ENCODE peak calls at places on chromosomes 12 and 14, in four cellular contexts. One of them, this sample, is unnamed.

GRCh38 chr14:24813089-24813815 is 179.3 kb upstream of the GZMB start:
- DNase-seq in vagina: no peak
- DNase-seq in astrocyte of the cerebellum: no peak
- DNase-seq in nephron progenitor cell: no peak
- DNase-seq in this sample: no peak

GRCh38 chr14:61470261-61470953 is 149.0 kb downstream of the PRKCH start:
- DNase-seq in vagina: peak
- DNase-seq in astrocyte of the cerebellum: peak
- DNase-seq in nephron progenitor cell: peak
- DNase-seq in this sample: peak

GRCh38 chr12:538731-539539 is 79.2 kb downstream of the B4GALNT3 start:
- DNase-seq in vagina: no peak
- DNase-seq in astrocyte of the cerebellum: peak
- DNase-seq in nephron progenitor cell: no peak
- DNase-seq in this sample: no peak

GRCh38 chr14:43031598-43031997 is 1424.9 kb downstream of the LRFN5 start:
- DNase-seq in vagina: no peak
- DNase-seq in astrocyte of the cerebellum: no peak
- DNase-seq in nephron progenitor cell: no peak
- DNase-seq in this sample: no peak

GRCh38 chr14:98173291-98173690 is 1098.7 kb downstream of the BCL11B start:
- DNase-seq in vagina: no peak
- DNase-seq in astrocyte of the cerebellum: no peak
- DNase-seq in nephron progenitor cell: no peak
- DNase-seq in this sample: no peak

GRCh38 chr12:109358154-109358869 is 10.6 kb downstream of the MYO1H start:
- DNase-seq in vagina: no peak
- DNase-seq in astrocyte of the cerebellum: no peak
- DNase-seq in nephron progenitor cell: no peak
- DNase-seq in this sample: no peak

GRCh38 chr14:32205984-32206383 is 2.9 kb upstream of the RNU6-8 start:
- DNase-seq in vagina: no peak
- DNase-seq in astrocyte of the cerebellum: no peak
- DNase-seq in nephron progenitor cell: no peak
- DNase-seq in this sample: no peak

GRCh38 chr12:128914908-128915563 is 61.8 kb downstream of the GLT1D1 start:
- DNase-seq in vagina: no peak
- DNase-seq in astrocyte of the cerebellum: no peak
- DNase-seq in nephron progenitor cell: no peak
- DNase-seq in this sample: no peak

GRCh38 chr14:49623941-49624806 is 3.6 kb downstream of the MGAT2 start:
- DNase-seq in vagina: no peak
- DNase-seq in astrocyte of the cerebellum: no peak
- DNase-seq in nephron progenitor cell: no peak
- DNase-seq in this sample: no peak

GRCh38 chr12:4849946-4850345 is 59.8 kb upstream of the KCNA1 start:
- DNase-seq in vagina: no peak
- DNase-seq in astrocyte of the cerebellum: no peak
- DNase-seq in nephron progenitor cell: no peak
- DNase-seq in this sample: no peak

GRCh38 chr14:22497671-22498093 is 91.3 kb downstream of the DAD1 start:
- DNase-seq in vagina: no peak
- DNase-seq in astrocyte of the cerebellum: no peak
- DNase-seq in nephron progenitor cell: no peak
- DNase-seq in this sample: no peak
- TF ChIP-seq CTCF in vagina: no peak
- TF ChIP-seq CTCF in astrocyte of the cerebellum: no peak
- TF ChIP-seq CTCF in nephron progenitor cell: no peak
- TF ChIP-seq CTCF in this sample: no peak

GRCh38 chr14:74622257-74622656 is 10.2 kb upstream of the LTBP2 start:
- DNase-seq in vagina: no peak
- DNase-seq in astrocyte of the cerebellum: no peak
- DNase-seq in nephron progenitor cell: no peak
- DNase-seq in this sample: no peak

GRCh38 chr14:74619672-74620131 is 7.7 kb upstream of the LTBP2 start:
- DNase-seq in vagina: peak
- DNase-seq in astrocyte of the cerebellum: peak
- DNase-seq in nephron progenitor cell: no peak
- DNase-seq in this sample: peak

GRCh38 chr14:74620923-74621322 is 8.9 kb upstream of the LTBP2 start:
- DNase-seq in vagina: no peak
- DNase-seq in astrocyte of the cerebellum: no peak
- DNase-seq in nephron progenitor cell: no peak
- DNase-seq in this sample: no peak

GRCh38 chr14:74620497-74620921 is 8.5 kb upstream of the LTBP2 start:
- DNase-seq in vagina: no peak
- DNase-seq in astrocyte of the cerebellum: peak
- DNase-seq in nephron progenitor cell: no peak
- DNase-seq in this sample: peak

GRCh38 chr14:74621556-74621955 is 9.5 kb upstream of the LTBP2 start:
- DNase-seq in vagina: no peak
- DNase-seq in astrocyte of the cerebellum: no peak
- DNase-seq in nephron progenitor cell: no peak
- DNase-seq in this sample: no peak
- TF ChIP-seq CTCF in vagina: no peak
- TF ChIP-seq CTCF in astrocyte of the cerebellum: no peak
- TF ChIP-seq CTCF in nephron progenitor cell: no peak
- TF ChIP-seq CTCF in this sample: no peak

GRCh38 chr12:32108829-32109228 is 2.2 kb downstream of the BICD1 start:
- DNase-seq in vagina: no peak
- DNase-seq in astrocyte of the cerebellum: no peak
- DNase-seq in nephron progenitor cell: no peak
- DNase-seq in this sample: no peak

GRCh38 chr12:32104572-32105355 is 1.9 kb upstream of the BICD1 start:
- DNase-seq in vagina: no peak
- DNase-seq in astrocyte of the cerebellum: no peak
- DNase-seq in nephron progenitor cell: no peak
- DNase-seq in this sample: no peak

GRCh38 chr12:32107376-32108267 is 975 bp downstream of the BICD1 start:
- DNase-seq in vagina: no peak
- DNase-seq in astrocyte of the cerebellum: no peak
- DNase-seq in nephron progenitor cell: peak
- DNase-seq in this sample: no peak

GRCh38 chr12:32106153-32106516 is 512 bp upstream of the BICD1 start:
- DNase-seq in vagina: no peak
- DNase-seq in astrocyte of the cerebellum: no peak
- DNase-seq in nephron progenitor cell: no peak
- DNase-seq in this sample: no peak

DNA sequence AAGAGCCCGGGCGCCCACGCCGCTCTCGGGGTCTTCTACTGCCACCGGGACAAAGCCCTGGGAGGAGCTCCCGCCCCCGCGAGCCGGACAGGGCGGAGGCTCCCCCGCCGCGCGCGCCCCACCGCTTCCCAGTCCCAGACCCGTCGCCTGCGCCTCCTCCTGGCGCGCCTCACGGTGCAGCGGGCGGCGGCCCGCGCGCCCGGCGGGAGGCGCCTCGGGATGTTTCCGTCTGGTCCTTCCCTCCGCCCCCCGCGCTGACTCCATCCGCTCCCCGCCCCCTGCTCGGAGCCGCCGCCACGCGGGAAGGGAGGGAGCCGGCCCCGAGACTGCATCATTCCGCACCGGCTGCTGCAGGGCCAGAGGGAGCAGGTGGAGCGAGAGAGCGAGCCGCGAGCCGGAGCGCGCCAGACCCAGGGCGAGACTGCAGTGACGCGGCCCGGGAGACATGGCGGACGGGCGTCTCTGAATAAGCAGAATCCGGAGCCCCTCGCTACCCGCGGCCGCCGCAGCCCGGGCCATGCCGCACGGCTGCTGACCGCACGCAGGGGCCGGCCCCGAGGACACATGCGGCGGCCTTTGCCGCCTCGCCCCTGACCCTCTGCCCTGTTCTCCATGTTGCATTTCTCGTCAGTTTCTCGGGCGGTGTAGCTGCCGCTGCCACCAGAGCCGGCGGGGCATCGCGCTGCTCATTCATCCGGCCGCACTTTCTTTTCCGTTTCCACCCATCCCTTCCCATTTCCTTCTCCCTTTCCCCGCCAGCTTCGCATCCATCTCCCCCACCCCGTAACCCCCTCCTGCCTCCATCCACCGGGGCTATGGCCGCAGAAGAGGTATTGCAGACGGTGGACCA is at the start of gene BICD1:
- DNase-seq in vagina: peak
- DNase-seq in astrocyte of the cerebellum: peak
- DNase-seq in nephron progenitor cell: peak
- DNase-seq in this sample: peak
- TF ChIP-seq CTCF in vagina: peak
- TF ChIP-seq CTCF in astrocyte of the cerebellum: peak
- TF ChIP-seq CTCF in nephron progenitor cell: no peak
- TF ChIP-seq CTCF in this sample: peak

GRCh38 chr14:29653303-29653702 is 274.3 kb downstream of the PRKD1 start:
- DNase-seq in vagina: no peak
- DNase-seq in astrocyte of the cerebellum: no peak
- DNase-seq in nephron progenitor cell: no peak
- DNase-seq in this sample: no peak
- TF ChIP-seq CTCF in vagina: no peak
- TF ChIP-seq CTCF in astrocyte of the cerebellum: no peak
- TF ChIP-seq CTCF in nephron progenitor cell: no peak
- TF ChIP-seq CTCF in this sample: no peak

GRCh38 chr12:94712852-94713545 is 62.6 kb upstream of the TMCC3 start:
- DNase-seq in vagina: peak
- DNase-seq in astrocyte of the cerebellum: no peak
- DNase-seq in nephron progenitor cell: no peak
- DNase-seq in this sample: no peak

GRCh38 chr12:94706250-94706661 is 55.9 kb upstream of the TMCC3 start:
- DNase-seq in vagina: no peak
- DNase-seq in astrocyte of the cerebellum: no peak
- DNase-seq in nephron progenitor cell: no peak
- DNase-seq in this sample: no peak

GRCh38 chr12:94714378-94714777 is 64.0 kb upstream of the TMCC3 start:
- DNase-seq in vagina: peak
- DNase-seq in astrocyte of the cerebellum: peak
- DNase-seq in nephron progenitor cell: no peak
- DNase-seq in this sample: no peak

GRCh38 chr12:94707892-94708291 is 57.5 kb upstream of the TMCC3 start:
- DNase-seq in vagina: peak
- DNase-seq in astrocyte of the cerebellum: no peak
- DNase-seq in nephron progenitor cell: no peak
- DNase-seq in this sample: no peak

GRCh38 chr12:94710933-94711332 is 60.6 kb upstream of the TMCC3 start:
- DNase-seq in vagina: no peak
- DNase-seq in astrocyte of the cerebellum: no peak
- DNase-seq in nephron progenitor cell: no peak
- DNase-seq in this sample: no peak
- TF ChIP-seq CTCF in vagina: no peak
- TF ChIP-seq CTCF in astrocyte of the cerebellum: peak
- TF ChIP-seq CTCF in nephron progenitor cell: no peak
- TF ChIP-seq CTCF in this sample: peak

GRCh38 chr14:104150201-104151027 is 12.0 kb downstream of the KIF26A start:
- DNase-seq in vagina: no peak
- DNase-seq in astrocyte of the cerebellum: peak
- DNase-seq in nephron progenitor cell: peak
- DNase-seq in this sample: peak
- TF ChIP-seq CTCF in vagina: no peak
- TF ChIP-seq CTCF in astrocyte of the cerebellum: peak
- TF ChIP-seq CTCF in nephron progenitor cell: peak
- TF ChIP-seq CTCF in this sample: peak

GRCh38 chr14:90115780-90116179 is 54.0 kb downstream of the KCNK13 start:
- DNase-seq in vagina: no peak
- DNase-seq in astrocyte of the cerebellum: no peak
- DNase-seq in nephron progenitor cell: no peak
- DNase-seq in this sample: no peak

GRCh38 chr14:90111895-90112534 is 50.2 kb downstream of the KCNK13 start:
- DNase-seq in vagina: no peak
- DNase-seq in astrocyte of the cerebellum: peak
- DNase-seq in nephron progenitor cell: no peak
- DNase-seq in this sample: no peak

GRCh38 chr14:90116444-90116843 is 54.6 kb downstream of the KCNK13 start:
- DNase-seq in vagina: no peak
- DNase-seq in astrocyte of the cerebellum: no peak
- DNase-seq in nephron progenitor cell: no peak
- DNase-seq in this sample: no peak

GRCh38 chr14:90109858-90110257 is 48.1 kb downstream of the KCNK13 start:
- DNase-seq in vagina: no peak
- DNase-seq in astrocyte of the cerebellum: no peak
- DNase-seq in nephron progenitor cell: no peak
- DNase-seq in this sample: no peak

DNA sequence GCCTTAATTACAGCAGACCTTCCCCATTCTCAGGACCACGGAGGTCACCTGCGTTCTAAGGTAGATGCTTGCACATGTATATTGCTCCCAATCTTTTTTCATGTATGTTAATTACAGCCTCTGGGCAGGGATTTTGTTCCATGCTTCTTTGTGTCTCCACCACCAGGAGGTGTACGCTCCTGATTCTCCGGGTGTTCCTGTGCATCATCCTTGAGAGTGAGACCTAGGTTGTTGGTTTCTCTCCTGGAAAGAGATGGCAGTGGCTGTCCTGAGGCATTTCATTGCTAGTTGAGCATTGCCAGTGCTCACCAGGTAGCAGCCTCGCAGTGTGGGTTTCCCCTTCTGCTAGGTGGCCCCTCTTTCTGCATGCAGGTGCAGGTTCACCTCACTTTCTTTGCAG is 52.8 kb downstream of the KCNK13 start:
- DNase-seq in vagina: no peak
- DNase-seq in astrocyte of the cerebellum: no peak
- DNase-seq in nephron progenitor cell: no peak
- DNase-seq in this sample: no peak
- TF ChIP-seq CTCF in vagina: no peak
- TF ChIP-seq CTCF in astrocyte of the cerebellum: peak
- TF ChIP-seq CTCF in nephron progenitor cell: peak
- TF ChIP-seq CTCF in this sample: no peak

GRCh38 chr12:6443361-6443983 is 1.3 kb upstream of the CD27 start:
- DNase-seq in vagina: no peak
- DNase-seq in astrocyte of the cerebellum: no peak
- DNase-seq in nephron progenitor cell: no peak
- DNase-seq in this sample: no peak

GRCh38 chr12:6442799-6443198 is 2.0 kb upstream of the CD27 start:
- DNase-seq in vagina: no peak
- DNase-seq in astrocyte of the cerebellum: no peak
- DNase-seq in nephron progenitor cell: no peak
- DNase-seq in this sample: no peak

GRCh38 chr12:6444704-6445688 is at the start of gene CD27:
- DNase-seq in vagina: no peak
- DNase-seq in astrocyte of the cerebellum: no peak
- DNase-seq in nephron progenitor cell: no peak
- DNase-seq in this sample: no peak

GRCh38 chr12:6438345-6438744 is 6.4 kb upstream of the CD27 start:
- DNase-seq in vagina: no peak
- DNase-seq in astrocyte of the cerebellum: no peak
- DNase-seq in nephron progenitor cell: no peak
- DNase-seq in this sample: no peak

DNA sequence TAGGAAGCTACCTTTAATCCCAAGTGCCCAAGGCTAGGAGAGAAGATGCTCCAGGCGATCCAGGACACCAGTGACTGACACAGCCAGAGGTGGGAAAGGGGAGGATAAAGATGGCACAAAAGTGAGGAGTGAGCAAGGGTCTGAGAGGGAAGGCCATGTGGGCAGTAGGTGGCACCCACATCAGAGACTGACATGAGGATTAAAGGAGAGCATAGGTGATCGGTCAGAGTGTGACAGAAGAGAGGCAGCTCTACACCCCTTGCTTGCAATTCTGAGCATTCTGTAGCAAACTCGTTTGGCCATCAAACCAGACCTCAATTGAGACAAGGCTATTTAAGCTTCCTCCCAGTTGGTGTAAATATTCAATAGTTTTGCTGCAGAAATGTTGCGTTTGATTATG is 724 bp upstream of the CD27 start:
- DNase-seq in vagina: no peak
- DNase-seq in astrocyte of the cerebellum: no peak
- DNase-seq in nephron progenitor cell: no peak
- DNase-seq in this sample: no peak
- TF ChIP-seq CTCF in vagina: no peak
- TF ChIP-seq CTCF in astrocyte of the cerebellum: no peak
- TF ChIP-seq CTCF in nephron progenitor cell: no peak
- TF ChIP-seq CTCF in this sample: no peak

GRCh38 chr14:100540141-100540925 is 46.9 kb downstream of the BEGAIN start:
- DNase-seq in vagina: no peak
- DNase-seq in astrocyte of the cerebellum: no peak
- DNase-seq in nephron progenitor cell: peak
- DNase-seq in this sample: no peak
- TF ChIP-seq CTCF in vagina: no peak
- TF ChIP-seq CTCF in astrocyte of the cerebellum: peak
- TF ChIP-seq CTCF in nephron progenitor cell: peak
- TF ChIP-seq CTCF in this sample: peak

This sample was measured in BJ.